ENCODE peak calls at places on chromosomes 6 and 20, in nine cellular contexts. One of them, this sample, is unnamed.

GRCh38 chr6:34161857-34162515 is 16.1 kb upstream of the GRM4 start:
- DNase-seq in HCT116: no peak
- DNase-seq in transverse colon: no peak
- DNase-seq in HepG2: no peak
- DNase-seq in breast epithelium: no peak
- DNase-seq in prostate gland: no peak
- DNase-seq in GM23338: no peak
- DNase-seq in upper lobe of left lung: no peak
- DNase-seq in stomach: no peak
- DNase-seq in this sample: no peak

GRCh38 chr20:19888269-19888669 is 128.9 kb upstream of the NAA20 start:
- DNase-seq in HCT116: no peak
- DNase-seq in transverse colon: peak; percentile 36
- DNase-seq in HepG2: no peak
- DNase-seq in breast epithelium: no peak
- DNase-seq in prostate gland: peak; percentile 32
- DNase-seq in GM23338: no peak
- DNase-seq in upper lobe of left lung: no peak
- DNase-seq in stomach: no peak
- DNase-seq in this sample: no peak

GRCh38 chr6:139354177-139354576 is 20.3 kb downstream of the CITED2 start:
- DNase-seq in HCT116: no peak
- DNase-seq in transverse colon: no peak
- DNase-seq in HepG2: no peak
- DNase-seq in breast epithelium: no peak
- DNase-seq in prostate gland: no peak
- DNase-seq in GM23338: no peak
- DNase-seq in upper lobe of left lung: no peak
- DNase-seq in stomach: no peak
- DNase-seq in this sample: no peak

GRCh38 chr20:32564921-32565734 is 20.0 kb downstream of the NOL4L start:
- DNase-seq in HCT116: no peak
- DNase-seq in transverse colon: peak; percentile 46
- DNase-seq in HepG2: no peak
- DNase-seq in breast epithelium: no peak
- DNase-seq in prostate gland: no peak
- DNase-seq in GM23338: no peak
- DNase-seq in upper lobe of left lung: peak; percentile 69
- DNase-seq in stomach: no peak
- DNase-seq in this sample: no peak

GRCh38 chr6:106849676-106850332 is 124.7 kb downstream of the CD24 start:
- DNase-seq in HCT116: no peak
- DNase-seq in transverse colon: no peak
- DNase-seq in HepG2: no peak
- DNase-seq in breast epithelium: no peak
- DNase-seq in prostate gland: no peak
- DNase-seq in GM23338: no peak
- DNase-seq in upper lobe of left lung: no peak
- DNase-seq in stomach: no peak
- DNase-seq in this sample: no peak

GRCh38 chr6:140846518-140847277 is 1286.0 kb upstream of the GJE1 start:
- DNase-seq in HCT116: no peak
- DNase-seq in transverse colon: no peak
- DNase-seq in HepG2: no peak
- DNase-seq in breast epithelium: no peak
- DNase-seq in prostate gland: no peak
- DNase-seq in GM23338: no peak
- DNase-seq in upper lobe of left lung: no peak
- DNase-seq in stomach: no peak
- DNase-seq in this sample: no peak

GRCh38 chr20:41011551-41012067 is 17.0 kb upstream of the TOP1 start:
- DNase-seq in HCT116: no peak
- DNase-seq in transverse colon: peak; percentile 58
- DNase-seq in HepG2: no peak
- DNase-seq in breast epithelium: no peak
- DNase-seq in prostate gland: no peak
- DNase-seq in GM23338: no peak
- DNase-seq in upper lobe of left lung: peak; percentile 80
- DNase-seq in stomach: no peak
- DNase-seq in this sample: no peak

GRCh38 chr20:23349338-23350006 is 1.1 kb upstream of the NXT1 start:
- DNase-seq in HCT116: no peak
- DNase-seq in transverse colon: peak; percentile 30
- DNase-seq in HepG2: no peak
- DNase-seq in breast epithelium: no peak
- DNase-seq in prostate gland: no peak
- DNase-seq in GM23338: peak; percentile 79
- DNase-seq in upper lobe of left lung: no peak
- DNase-seq in stomach: no peak
- DNase-seq in this sample: no peak

GRCh38 chr20:61575151-61575937 is 323.3 kb downstream of the CDH4 start:
- DNase-seq in HCT116: no peak
- DNase-seq in transverse colon: no peak
- DNase-seq in HepG2: no peak
- DNase-seq in breast epithelium: no peak
- DNase-seq in prostate gland: no peak
- DNase-seq in GM23338: no peak
- DNase-seq in upper lobe of left lung: no peak
- DNase-seq in stomach: no peak
- DNase-seq in this sample: no peak

GRCh38 chr6:10518461-10519216 is 2.5 kb upstream of the GCNT2 start:
- DNase-seq in HCT116: no peak
- DNase-seq in transverse colon: peak; percentile 27
- DNase-seq in HepG2: peak; percentile 54
- DNase-seq in breast epithelium: no peak
- DNase-seq in prostate gland: peak; percentile 41
- DNase-seq in GM23338: peak; percentile 50
- DNase-seq in upper lobe of left lung: peak; percentile 45
- DNase-seq in stomach: no peak
- DNase-seq in this sample: no peak

GRCh38 chr6:108831104-108831503 is 17.1 kb upstream of the ARMC2 start:
- DNase-seq in HCT116: no peak
- DNase-seq in transverse colon: no peak
- DNase-seq in HepG2: no peak
- DNase-seq in breast epithelium: no peak
- DNase-seq in prostate gland: no peak
- DNase-seq in GM23338: no peak
- DNase-seq in upper lobe of left lung: no peak
- DNase-seq in stomach: no peak
- DNase-seq in this sample: no peak

GRCh38 chr20:48928832-48929725 is 7.6 kb downstream of the ARFGEF2 start:
- DNase-seq in HCT116: no peak
- DNase-seq in transverse colon: no peak
- DNase-seq in HepG2: no peak
- DNase-seq in breast epithelium: no peak
- DNase-seq in prostate gland: peak; percentile 49
- DNase-seq in GM23338: no peak
- DNase-seq in upper lobe of left lung: no peak
- DNase-seq in stomach: no peak
- DNase-seq in this sample: no peak

GRCh38 chr6:113120577-113121285 is 736.4 kb upstream of the MARCKS start:
- DNase-seq in HCT116: peak; percentile 73
- DNase-seq in transverse colon: no peak
- DNase-seq in HepG2: no peak
- DNase-seq in breast epithelium: no peak
- DNase-seq in prostate gland: no peak
- DNase-seq in GM23338: peak; percentile 1
- DNase-seq in upper lobe of left lung: no peak
- DNase-seq in stomach: no peak
- DNase-seq in this sample: no peak

GRCh38 chr6:98486052-98486451 is 348.3 kb upstream of the POU3F2 start:
- DNase-seq in HCT116: no peak
- DNase-seq in transverse colon: no peak
- DNase-seq in HepG2: no peak
- DNase-seq in breast epithelium: no peak
- DNase-seq in prostate gland: no peak
- DNase-seq in GM23338: peak; percentile 30
- DNase-seq in upper lobe of left lung: no peak
- DNase-seq in stomach: no peak
- DNase-seq in this sample: no peak

GRCh38 chr20:34743039-34743438 is 38.9 kb downstream of the TP53INP2 start:
- DNase-seq in HCT116: no peak
- DNase-seq in transverse colon: no peak
- DNase-seq in HepG2: no peak
- DNase-seq in breast epithelium: no peak
- DNase-seq in prostate gland: no peak
- DNase-seq in GM23338: no peak
- DNase-seq in upper lobe of left lung: no peak
- DNase-seq in stomach: no peak
- DNase-seq in this sample: no peak

GRCh38 chr20:35739294-35740163 is 2.5 kb downstream of the RBM39 start:
- DNase-seq in HCT116: no peak
- DNase-seq in transverse colon: no peak
- DNase-seq in HepG2: peak; percentile 57
- DNase-seq in breast epithelium: no peak
- DNase-seq in prostate gland: no peak
- DNase-seq in GM23338: peak; percentile 28
- DNase-seq in upper lobe of left lung: no peak
- DNase-seq in stomach: no peak
- DNase-seq in this sample: no peak

GRCh38 chr6:168397011-168397410 is 44.0 kb upstream of the SMOC2 start:
- DNase-seq in HCT116: no peak
- DNase-seq in transverse colon: no peak
- DNase-seq in HepG2: no peak
- DNase-seq in breast epithelium: no peak
- DNase-seq in prostate gland: no peak
- DNase-seq in GM23338: no peak
- DNase-seq in upper lobe of left lung: no peak
- DNase-seq in stomach: no peak
- DNase-seq in this sample: no peak

GRCh38 chr6:87736809-87737540 is 34.9 kb upstream of the AKIRIN2 start:
- DNase-seq in HCT116: no peak
- DNase-seq in transverse colon: no peak
- DNase-seq in HepG2: no peak
- DNase-seq in breast epithelium: no peak
- DNase-seq in prostate gland: no peak
- DNase-seq in GM23338: no peak
- DNase-seq in upper lobe of left lung: no peak
- DNase-seq in stomach: no peak
- DNase-seq in this sample: no peak

GRCh38 chr20:52536841-52537400 is 345.3 kb upstream of the ZFP64 start:
- DNase-seq in HCT116: no peak
- DNase-seq in transverse colon: no peak
- DNase-seq in HepG2: no peak
- DNase-seq in breast epithelium: no peak
- DNase-seq in prostate gland: no peak
- DNase-seq in GM23338: no peak
- DNase-seq in upper lobe of left lung: no peak
- DNase-seq in stomach: no peak
- DNase-seq in this sample: no peak
- H3K27ac ChIP-seq in HCT116: no peak overlapping the region
- H3K27ac ChIP-seq in transverse colon: no peak overlapping the region
- H3K27ac ChIP-seq in HepG2: no peak overlapping the region
- H3K27ac ChIP-seq in breast epithelium: no peak overlapping the region
- H3K27ac ChIP-seq in prostate gland: no peak overlapping the region
- H3K27ac ChIP-seq in GM23338: no peak overlapping the region
- H3K27ac ChIP-seq in upper lobe of left lung: no peak overlapping the region
- H3K27ac ChIP-seq in stomach: no peak overlapping the region
- H3K27ac ChIP-seq in this sample: no peak overlapping the region

GRCh38 chr6:83466328-83466727 is 35.5 kb upstream of the ME1 start:
- DNase-seq in HCT116: no peak
- DNase-seq in transverse colon: no peak
- DNase-seq in HepG2: no peak
- DNase-seq in breast epithelium: no peak
- DNase-seq in prostate gland: no peak
- DNase-seq in GM23338: no peak
- DNase-seq in upper lobe of left lung: no peak
- DNase-seq in stomach: no peak
- DNase-seq in this sample: no peak
- TF ChIP-seq POLR2AphosphoS5 in HCT116: no peak
- TF ChIP-seq POLR2AphosphoS5 in transverse colon: no peak
- TF ChIP-seq POLR2AphosphoS5 in HepG2: no peak
- TF ChIP-seq POLR2AphosphoS5 in breast epithelium: no peak
- TF ChIP-seq POLR2AphosphoS5 in prostate gland: no peak
- TF ChIP-seq POLR2AphosphoS5 in GM23338: no peak
- TF ChIP-seq POLR2AphosphoS5 in upper lobe of left lung: no peak
- TF ChIP-seq POLR2AphosphoS5 in stomach: no peak
- TF ChIP-seq POLR2AphosphoS5 in this sample: no peak

GRCh38 chr20:10730629-10731183 is 56.9 kb upstream of the JAG1 start:
- DNase-seq in HCT116: no peak
- DNase-seq in transverse colon: no peak
- DNase-seq in HepG2: no peak
- DNase-seq in breast epithelium: no peak
- DNase-seq in prostate gland: no peak
- DNase-seq in GM23338: no peak
- DNase-seq in upper lobe of left lung: no peak
- DNase-seq in stomach: no peak
- DNase-seq in this sample: no peak

GRCh38 chr20:10729785-10730184 is 56.0 kb upstream of the JAG1 start:
- DNase-seq in HCT116: no peak
- DNase-seq in transverse colon: no peak
- DNase-seq in HepG2: no peak
- DNase-seq in breast epithelium: no peak
- DNase-seq in prostate gland: no peak
- DNase-seq in GM23338: no peak
- DNase-seq in upper lobe of left lung: no peak
- DNase-seq in stomach: no peak
- DNase-seq in this sample: no peak

GRCh38 chr20:10728873-10729670 is 55.3 kb upstream of the JAG1 start:
- DNase-seq in HCT116: no peak
- DNase-seq in transverse colon: no peak
- DNase-seq in HepG2: no peak
- DNase-seq in breast epithelium: no peak
- DNase-seq in prostate gland: no peak
- DNase-seq in GM23338: no peak
- DNase-seq in upper lobe of left lung: no peak
- DNase-seq in stomach: no peak
- DNase-seq in this sample: no peak

GRCh38 chr20:10733122-10733521 is 59.3 kb upstream of the JAG1 start:
- DNase-seq in HCT116: no peak
- DNase-seq in transverse colon: no peak
- DNase-seq in HepG2: no peak
- DNase-seq in breast epithelium: no peak
- DNase-seq in prostate gland: no peak
- DNase-seq in GM23338: no peak
- DNase-seq in upper lobe of left lung: no peak
- DNase-seq in stomach: no peak
- DNase-seq in this sample: no peak

GRCh38 chr20:10731190-10731955 is 57.6 kb upstream of the JAG1 start:
- DNase-seq in HCT116: no peak
- DNase-seq in transverse colon: no peak
- DNase-seq in HepG2: no peak
- DNase-seq in breast epithelium: no peak
- DNase-seq in prostate gland: no peak
- DNase-seq in GM23338: no peak
- DNase-seq in upper lobe of left lung: no peak
- DNase-seq in stomach: no peak
- DNase-seq in this sample: no peak
- H3K27ac ChIP-seq in HCT116: no peak overlapping the region
- H3K27ac ChIP-seq in transverse colon: no peak overlapping the region
- H3K27ac ChIP-seq in HepG2: no peak overlapping the region
- H3K27ac ChIP-seq in breast epithelium: no peak overlapping the region
- H3K27ac ChIP-seq in prostate gland: no peak overlapping the region
- H3K27ac ChIP-seq in GM23338: no peak overlapping the region
- H3K27ac ChIP-seq in upper lobe of left lung: peak overlapping the region; percentile 43
- H3K27ac ChIP-seq in stomach: no peak overlapping the region
- H3K27ac ChIP-seq in this sample: no peak overlapping the region

DNA sequence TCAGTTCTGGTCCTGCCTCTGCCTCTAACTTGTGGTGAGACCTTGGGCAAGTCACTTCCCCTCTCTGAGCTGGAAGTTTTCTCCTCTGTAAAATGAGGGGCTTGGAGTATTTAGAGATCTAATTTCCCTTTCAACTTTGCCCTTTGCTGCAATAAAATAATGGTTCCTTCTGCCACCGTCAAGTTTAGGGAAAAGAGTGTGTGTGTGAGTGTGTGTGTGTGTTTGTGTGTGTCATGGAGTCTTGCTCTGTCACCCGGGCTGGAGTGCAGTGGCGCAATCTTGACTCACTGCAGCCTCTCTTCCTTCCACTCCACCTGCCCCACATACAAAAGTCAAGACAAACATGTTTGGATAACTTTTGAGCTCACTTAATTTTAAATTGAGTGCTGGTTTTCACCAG is 39.2 kb upstream of the PIM1 start:
- DNase-seq in HCT116: no peak
- DNase-seq in transverse colon: peak; percentile 53
- DNase-seq in HepG2: peak; percentile 68
- DNase-seq in breast epithelium: no peak
- DNase-seq in prostate gland: no peak
- DNase-seq in GM23338: no peak
- DNase-seq in upper lobe of left lung: peak; percentile 93
- DNase-seq in stomach: peak; percentile 47
- DNase-seq in this sample: no peak
- TF ChIP-seq POLR2AphosphoS5 in HCT116: no peak
- TF ChIP-seq POLR2AphosphoS5 in transverse colon: no peak
- TF ChIP-seq POLR2AphosphoS5 in HepG2: no peak
- TF ChIP-seq POLR2AphosphoS5 in breast epithelium: no peak
- TF ChIP-seq POLR2AphosphoS5 in prostate gland: no peak
- TF ChIP-seq POLR2AphosphoS5 in GM23338: no peak
- TF ChIP-seq POLR2AphosphoS5 in upper lobe of left lung: peak; percentile 39
- TF ChIP-seq POLR2AphosphoS5 in stomach: no peak
- TF ChIP-seq POLR2AphosphoS5 in this sample: no peak

This sample was measured in SK-N-MC.